ENCODE peak calls at places on chromosome 7, in four cellular contexts. X is HL-60, Z is K562, T is GM12878. W is an unnamed sample.

GRCh38 chr7:95529701-95530100 is 44.0 kb downstream of the ASB4 start:
- DNase-seq in X (no peak), Z (no peak), T (no peak), W (no peak)

GRCh38 chr7:111439977-111440376 is 122.3 kb downstream of the IMMP2L start:
- DNase-seq in X (no peak), Z (no peak), T (no peak), W (no peak)

GRCh38 chr7:77202544-77202976 is 2.9 kb upstream of the FGL2 start:
- DNase-seq in X (no peak), Z (no peak), T (peak), W (no peak)

GRCh38 chr7:119963654-119964053 is 309.3 kb upstream of the KCND2 start:
- DNase-seq in X (no peak), Z (peak), T (no peak), W (no peak)

GRCh38 chr7:141073173-141073640 is 657 bp upstream of the TMEM178B start:
- DNase-seq in X (no peak), Z (no peak), T (no peak), W (peak)

GRCh38 chr7:107934991-107935770 is 44.2 kb downstream of the DLD start:
- DNase-seq in X (no peak), Z (no peak), T (no peak), W (no peak)

GRCh38 chr7:101436857-101437576 is 74.3 kb downstream of the COL26A1 start:
- DNase-seq in X (no peak), Z (peak), T (no peak), W (no peak)

GRCh38 chr7:25250386-25250785 is 22.1 kb upstream of the NPVF start:
- DNase-seq in X (no peak), Z (no peak), T (no peak), W (no peak)

GRCh38 chr7:36986429-36987362 is 262.4 kb upstream of the AOAH start:
- DNase-seq in X (no peak), Z (peak), T (no peak), W (peak)

GRCh38 chr7:30206466-30206865 is 71.7 kb downstream of the MTURN start:
- DNase-seq in X (no peak), Z (no peak), T (no peak), W (no peak)

GRCh38 chr7:139679731-139680594 is 97.8 kb downstream of the HIPK2 start:
- DNase-seq in X (no peak), Z (no peak), T (no peak), W (no peak)

GRCh38 chr7:5333121-5334050 is 50.6 kb downstream of the SLC29A4 start:
- DNase-seq in X (no peak), Z (no peak), T (no peak), W (no peak)

GRCh38 chr7:20778063-20778721 is 8.5 kb downstream of the SP8 start:
- DNase-seq in X (no peak), Z (peak), T (no peak), W (no peak)

GRCh38 chr7:28347462-28347861 is 64.9 kb upstream of the CREB5 start:
- DNase-seq in X (no peak), Z (no peak), T (no peak), W (no peak)

GRCh38 chr7:153324094-153324493 is 564.5 kb downstream of the ACTR3B start:
- DNase-seq in X (no peak), Z (no peak), T (no peak), W (no peak)

GRCh38 chr7:101315336-101315735 is 6.3 kb downstream of the IFT22 start:
- DNase-seq in X (peak), Z (peak), T (no peak), W (no peak)

GRCh38 chr7:31043035-31043434 is 9.1 kb upstream of the ADCYAP1R1 start:
- DNase-seq in X (no peak), Z (no peak), T (no peak), W (no peak)

GRCh38 chr7:125670926-125671572 is 741.4 kb upstream of the POT1 start:
- DNase-seq in X (no peak), Z (peak), T (no peak), W (no peak)

GRCh38 chr7:33061282-33061928 is 1.2 kb downstream of the NT5C3A start:
- DNase-seq in X (no peak), Z (no peak), T (no peak), W (no peak)

GRCh38 chr7:127514499-127514898 is 70.9 kb downstream of the GCC1 start:
- DNase-seq in X (no peak), Z (peak), T (no peak), W (no peak)

GRCh38 chr7:118305686-118306085 is 81.2 kb downstream of the ANKRD7 start:
- DNase-seq in X (peak), Z (no peak), T (no peak), W (no peak)

GRCh38 chr7:54544356-54545240 is 2.4 kb downstream of the VSTM2A start:
- DNase-seq in X (no peak), Z (no peak), T (no peak), W (no peak)

GRCh38 chr7:108178393-108178792 is 48.2 kb upstream of the LAMB4 start:
- DNase-seq in X (no peak), Z (no peak), T (no peak), W (no peak)

GRCh38 chr7:55113760-55114541 is 95.1 kb downstream of the EGFR start:
- DNase-seq in X (no peak), Z (no peak), T (no peak), W (no peak)

GRCh38 chr7:129502708-129503685 is 666 bp downstream of the SMKR1 start:
- DNase-seq in X (no peak), Z (no peak), T (no peak), W (no peak)

GRCh38 chr7:21543528-21544302 is 876 bp downstream of the DNAH11 start:
- DNase-seq in X (no peak), Z (no peak), T (no peak), W (no peak)

GRCh38 chr7:148763622-148764021 is 64.9 kb downstream of the CUL1 start:
- DNase-seq in X (no peak), Z (no peak), T (no peak), W (no peak)

GRCh38 chr7:120857558-120858298 is at the start of gene TSPAN12:
- DNase-seq in X (no peak), Z (peak), T (no peak), W (peak)

GRCh38 chr7:121714559-121715303 is 158.2 kb upstream of the PTPRZ1 start:
- DNase-seq in X (no peak), Z (no peak), T (no peak), W (no peak)

GRCh38 chr7:33751395-33751794 is 153.9 kb upstream of the BMPER start:
- DNase-seq in X (no peak), Z (no peak), T (no peak), W (no peak)

GRCh38 chr7:74518041-74518440 is 64.3 kb downstream of the GTF2IRD1 start:
- DNase-seq in X (no peak), Z (no peak), T (no peak), W (no peak)

GRCh38 chr7:50226669-50227068 is 77.8 kb upstream of the IKZF1 start:
- DNase-seq in X (no peak), Z (peak), T (no peak), W (no peak)

GRCh38 chr7:30918676-30919075 is 7.0 kb downstream of the AQP1 start:
- DNase-seq in X (no peak), Z (no peak), T (no peak), W (no peak)

GRCh38 chr7:23893172-23893941 is 183.3 kb downstream of the STK31 start:
- DNase-seq in X (no peak), Z (no peak), T (no peak), W (no peak)

GRCh38 chr7:101941481-101942383 is 124.3 kb downstream of the CUX1 start:
- DNase-seq in X (no peak), Z (peak), T (no peak), W (no peak)

GRCh38 chr7:122304604-122304975 is at the start of gene FEZF1:
- DNase-seq in X (no peak), Z (no peak), T (no peak), W (no peak)

GRCh38 chr7:115679976-115680375 is 350.6 kb downstream of the TFEC start:
- DNase-seq in X (no peak), Z (no peak), T (peak), W (no peak)

GRCh38 chr7:22980422-22980821 is 33.5 kb downstream of the HYCC1 start:
- DNase-seq in X (no peak), Z (no peak), T (no peak), W (no peak)

GRCh38 chr7:29798422-29798821 is 7.9 kb upstream of the WIPF3 start:
- DNase-seq in X (peak), Z (no peak), T (no peak), W (no peak)

GRCh38 chr7:90663176-90663575 is 67.1 kb downstream of the CDK14 start:
- DNase-seq in X (no peak), Z (no peak), T (no peak), W (no peak)

DNA sequence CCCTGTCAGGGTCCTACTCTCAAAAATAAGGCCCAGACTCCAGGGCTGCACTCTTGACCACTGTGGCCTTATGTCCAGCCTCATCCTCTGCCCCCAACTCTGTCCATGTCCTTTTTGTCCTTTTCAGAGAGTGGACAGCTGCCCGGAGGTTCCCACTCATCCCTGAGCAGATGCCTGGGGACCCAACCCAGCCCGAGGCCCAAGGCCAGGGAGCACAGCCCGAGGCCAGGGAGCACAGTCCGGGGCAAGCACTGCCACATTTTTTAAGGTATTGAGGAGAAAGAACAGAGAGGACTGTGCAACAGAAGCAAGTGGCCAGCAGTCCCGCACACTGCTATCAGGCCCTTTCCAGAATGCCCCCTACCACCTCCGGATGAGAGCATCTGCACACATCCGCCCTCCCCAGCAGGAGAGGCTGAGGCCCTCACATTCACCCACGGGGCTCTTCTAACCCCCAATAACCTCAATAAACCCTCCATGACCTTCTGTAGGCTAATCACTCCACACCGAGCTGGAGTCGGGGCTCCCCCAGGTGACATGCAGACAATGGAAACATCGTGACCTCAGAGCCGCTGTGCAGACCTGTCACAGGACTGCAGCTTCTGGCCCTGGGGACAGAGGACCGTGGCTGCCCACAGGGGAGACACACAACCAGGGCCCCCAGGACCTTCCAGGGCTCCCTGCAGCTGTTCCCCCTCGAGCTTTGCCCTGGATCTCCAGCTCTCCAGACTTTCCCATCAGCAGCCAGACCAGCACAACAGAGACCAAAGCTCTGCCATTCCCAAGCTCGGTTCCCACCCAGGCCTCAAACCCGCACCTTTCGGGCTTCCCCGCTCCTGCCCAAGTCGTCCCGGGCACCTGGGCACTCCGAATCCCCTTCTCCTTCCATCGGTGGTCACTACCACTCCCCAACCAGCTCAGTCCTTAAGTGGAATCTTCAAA is 51.4 kb downstream of the CAMK2B start:
- DNase-seq in X (no peak), Z (no peak), T (no peak), W (no peak)
- TF ChIP-seq SPI1 in X (no peak), Z (no peak), T (no peak), W (no peak)

GRCh38 chr7:135798104-135798503 is 49.5 kb upstream of the FAM180A start:
- DNase-seq in X (no peak), Z (no peak), T (no peak), W (no peak)
- TF ChIP-seq SPI1 in X (no peak), Z (no peak), T (no peak), W (no peak)

DNA sequence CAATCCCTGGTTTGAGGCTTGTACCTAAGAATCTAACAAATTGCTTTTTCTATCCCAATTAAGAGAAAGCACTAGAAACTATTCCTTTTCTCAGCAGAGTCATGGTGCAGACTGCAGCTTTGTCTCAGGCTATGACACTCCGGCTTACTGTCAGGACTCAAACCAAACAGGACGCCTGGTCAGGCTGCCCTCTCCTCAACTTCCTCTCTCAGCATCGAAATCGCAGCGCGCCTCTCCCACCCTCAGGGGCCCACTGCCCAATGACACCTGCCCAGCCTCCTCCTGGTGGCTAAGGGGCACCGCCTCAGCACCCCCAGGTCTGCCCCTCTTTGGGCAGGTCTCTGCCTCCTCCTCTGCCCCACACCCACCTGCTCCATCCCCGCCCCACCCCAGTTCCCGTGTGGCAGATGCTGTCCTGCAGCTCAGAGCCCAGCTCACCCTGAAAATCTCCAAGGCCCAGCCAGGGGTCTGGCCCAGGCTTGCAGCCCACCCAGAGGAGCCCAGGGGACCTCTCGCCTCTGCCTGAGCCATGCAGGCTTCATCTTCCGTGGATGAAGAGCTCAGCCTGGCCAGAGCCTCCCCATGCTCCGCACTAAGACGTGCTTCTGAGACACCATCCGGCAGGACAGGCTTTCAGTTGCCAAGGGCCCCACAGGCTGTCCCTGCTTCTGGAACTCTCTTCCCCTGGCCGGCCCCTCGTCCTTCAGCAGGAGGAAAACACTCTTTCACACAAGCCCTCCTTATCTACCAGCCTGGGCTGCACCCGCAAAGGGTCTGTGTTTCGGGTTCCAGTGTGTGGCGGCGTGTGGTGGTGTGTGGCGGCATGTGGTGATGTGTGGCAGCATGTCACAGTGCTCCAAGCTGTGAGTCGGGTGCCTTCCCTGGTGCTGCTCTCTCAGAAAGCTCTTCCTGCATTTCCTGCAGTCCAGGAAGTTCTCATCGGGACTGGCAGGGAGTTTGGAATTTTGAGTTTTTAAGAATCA is 16.4 kb upstream of the PTPRN2 start:
- DNase-seq in X (no peak), Z (no peak), T (no peak), W (no peak)
- TF ChIP-seq SPI1 in X (no peak), Z (no peak), T (no peak), W (no peak)

DNA sequence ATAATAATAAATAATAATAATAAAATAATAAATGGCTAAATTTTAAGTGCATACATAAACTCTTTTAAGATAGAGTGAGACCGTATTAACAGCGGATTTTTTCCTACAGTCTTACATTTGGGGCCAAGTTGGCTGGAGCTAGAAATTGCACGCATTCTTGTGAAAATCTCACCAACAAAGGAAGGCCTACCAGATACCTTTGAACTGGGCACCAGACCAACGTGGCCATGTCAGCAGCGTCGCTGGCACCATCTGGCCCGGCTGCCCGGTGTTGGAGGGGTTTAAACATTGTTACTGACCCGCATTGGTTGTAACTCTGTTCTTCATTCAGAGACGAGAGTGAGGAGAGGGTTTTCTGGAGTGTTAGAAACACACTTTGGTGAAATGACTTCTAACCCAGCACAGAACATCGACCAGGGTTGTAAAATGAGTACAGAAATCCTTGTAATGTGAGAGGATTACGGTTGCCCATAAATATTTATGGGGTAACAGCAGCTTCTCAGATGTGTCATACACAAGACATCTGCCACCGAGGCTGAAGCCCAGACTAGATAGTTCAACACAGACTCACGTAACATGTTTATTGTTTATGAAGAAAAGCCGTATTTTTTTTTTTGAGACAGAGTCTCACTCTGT is 34.6 kb upstream of the UNCX start:
- DNase-seq in X (no peak), Z (no peak), T (no peak), W (no peak)
- TF ChIP-seq SPI1 in X (no peak), Z (no peak), T (no peak), W (no peak)

DNA sequence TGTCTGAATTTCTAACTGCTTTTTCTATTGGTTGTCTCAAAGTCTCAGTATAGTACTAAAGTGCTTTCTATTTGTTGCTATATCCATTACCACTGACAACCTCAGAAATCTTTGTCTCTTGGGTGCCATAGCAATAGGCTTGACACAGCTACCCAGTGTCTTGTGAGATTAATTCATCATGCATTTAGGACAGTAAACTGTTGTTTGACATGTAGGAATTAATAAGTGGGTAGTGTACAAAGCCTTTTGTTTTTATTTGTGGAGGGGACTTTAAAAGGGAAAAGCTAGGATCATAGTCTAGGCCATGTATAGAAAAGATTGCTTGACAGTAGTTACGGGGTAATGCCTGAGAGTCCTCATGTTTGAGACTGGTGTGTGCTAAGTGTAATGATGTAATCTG is 102.6 kb upstream of the AGR3 start:
- DNase-seq in X (no peak), Z (no peak), T (no peak), W (no peak)
- TF ChIP-seq SPI1 in X (no peak), Z (no peak), T (no peak), W (no peak)

GRCh38 chr7:1950623-1951523 is 280.8 kb downstream of the ELFN1 start:
- DNase-seq in X (peak), Z (peak), T (no peak), W (no peak)
- TF ChIP-seq SPI1 in X (no peak), Z (no peak), T (no peak), W (no peak)

GRCh38 chr7:35776686-35777085 is 24.2 kb upstream of the SEPTIN7 start:
- DNase-seq in X (no peak), Z (no peak), T (no peak), W (no peak)
- TF ChIP-seq SPI1 in X (no peak), Z (no peak), T (no peak), W (no peak)

DNA sequence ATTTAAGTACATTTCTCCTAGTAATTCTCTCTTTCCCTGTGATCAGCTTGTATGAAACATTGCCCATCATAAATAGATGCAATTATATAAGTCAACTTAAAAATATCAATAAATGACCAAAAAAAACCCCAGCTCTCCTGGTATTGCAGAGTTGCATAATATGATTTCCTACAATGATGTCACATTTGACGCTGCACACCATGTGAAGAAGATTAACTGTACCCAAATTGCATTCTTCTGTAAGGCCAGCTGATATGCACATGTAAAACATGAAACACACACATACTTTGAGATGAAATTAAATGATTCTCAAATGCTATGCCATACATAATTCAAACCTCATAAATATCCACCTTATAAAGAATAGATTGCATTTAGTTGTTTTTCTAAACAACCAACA is 115.5 kb downstream of the AGMO start:
- DNase-seq in X (no peak), Z (no peak), T (no peak), W (no peak)
- TF ChIP-seq SPI1 in X (no peak), Z (no peak), T (no peak), W (no peak)

GRCh38 chr7:2470204-2471021 is 5.8 kb downstream of the GRIFIN start:
- DNase-seq in X (no peak), Z (no peak), T (no peak), W (peak)
- TF ChIP-seq SPI1 in X (no peak), Z (no peak), T (no peak), W (no peak)

W was measured in GM12891.